ENCODE peak calls at places on chromosomes 11 and 22, in six cellular contexts. M is osteocyte, E is pancreas, S is GM06990, F is fibroblast of pulmonary artery, G is lower leg skin. C is an unnamed sample.

GRCh38 chr11:123740787-123741158 is 687 bp downstream of the ZNF202 start:
- DNase-seq in S (no peak), M (no peak), E (no peak), F (peak), G (no peak), C (no peak)

GRCh38 chr22:32590556-32590955 is 115.9 kb downstream of the FBXO7 start:
- DNase-seq in M (no peak), F (peak), E (no peak), G (no peak), S (no peak), C (no peak)

GRCh38 chr11:70142171-70142875 is 60.8 kb upstream of the FADD start:
- DNase-seq in S (no peak), M (no peak), G (no peak), E (peak), F (no peak), C (peak)

GRCh38 chr22:49545606-49546005 is 282.1 kb downstream of the BRD1 start:
- DNase-seq in M (no peak), G (peak), S (no peak), F (no peak), E (peak), C (no peak)

GRCh38 chr11:65625628-65626342 is 10.2 kb downstream of the PCNX3 start:
- DNase-seq in M (no peak), G (no peak), E (peak), S (no peak), F (peak), C (no peak)

GRCh38 chr11:106420048-106420665 is 342.7 kb downstream of the AASDHPPT start:
- DNase-seq in S (no peak), E (no peak), M (no peak), F (peak), G (no peak), C (no peak)

GRCh38 chr11:74466916-74467885 is at the start of gene KCNE3:
- DNase-seq in S (no peak), M (no peak), F (peak), E (peak), G (peak), C (no peak)

GRCh38 chr11:61482513-61482912 is 26.0 kb upstream of the LRRC10B start:
- DNase-seq in E (no peak), G (no peak), F (no peak), S (no peak), M (no peak), C (no peak)

GRCh38 chr22:23064381-23065068 is 5.8 kb upstream of the GNAZ start:
- DNase-seq in G (peak), S (no peak), E (peak), M (peak), F (no peak), C (peak)

GRCh38 chr11:133907841-133908241 is 48.9 kb downstream of the IGSF9B start:
- DNase-seq in F (no peak), E (no peak), M (no peak), G (no peak), S (no peak), C (no peak)

GRCh38 chr11:1060885-1061616 is 13.6 kb upstream of the MUC2 start:
- DNase-seq in G (no peak), F (peak), S (no peak), E (no peak), M (no peak), C (peak)

GRCh38 chr22:43110444-43110926 is at the start of gene BIK:
- DNase-seq in G (no peak), S (peak), M (no peak), F (peak), E (peak), C (peak)

GRCh38 chr22:31857247-31857646 is 87.1 kb upstream of the YWHAH start:
- DNase-seq in G (no peak), S (no peak), E (no peak), F (no peak), M (no peak), C (no peak)

GRCh38 chr22:25482091-25482760 is 82.2 kb upstream of the GRK3 start:
- DNase-seq in F (no peak), M (no peak), S (no peak), G (no peak), E (no peak), C (no peak)

GRCh38 chr11:3126207-3126865 is 38.8 kb downstream of the OSBPL5 start:
- DNase-seq in E (peak), F (no peak), M (no peak), G (peak), S (no peak), C (peak)

GRCh38 chr11:78809931-78810481 is 235.3 kb upstream of the NARS2 start:
- DNase-seq in F (no peak), E (no peak), S (no peak), M (no peak), G (no peak), C (no peak)

GRCh38 chr22:49664371-49664881 is 163.2 kb downstream of the BRD1 start:
- DNase-seq in M (no peak), G (peak), E (no peak), S (no peak), F (no peak), C (peak)

GRCh38 chr11:129266536-129266935 is 74.4 kb upstream of the ARHGAP32 start:
- DNase-seq in F (no peak), M (no peak), E (no peak), S (no peak), G (no peak), C (no peak)

GRCh38 chr22:25064894-25065560 is 112.5 kb downstream of the KIAA1671 start:
- DNase-seq in E (no peak), F (peak), M (no peak), G (no peak), S (no peak), C (no peak)

GRCh38 chr11:9962722-9963121 is 298.8 kb downstream of the SWAP70 start:
- DNase-seq in F (no peak), E (no peak), G (no peak), S (peak), M (no peak), C (no peak)

GRCh38 chr11:69486773-69487266 is 5.4 kb downstream of the LINC01488 start:
- DNase-seq in F (no peak), M (no peak), G (no peak), E (peak), S (no peak), C (no peak)

GRCh38 chr11:58900479-58901420 is 38.5 kb upstream of the GLYATL1 start:
- DNase-seq in F (peak), G (peak), E (peak), M (no peak), S (peak), C (peak)

GRCh38 chr11:105168457-105168856 is 28.9 kb upstream of the CARD18 start:
- DNase-seq in G (no peak), M (no peak), E (no peak), S (no peak), F (peak), C (no peak)

GRCh38 chr11:26227311-26227710 is 104.6 kb upstream of the ANO3 start:
- DNase-seq in S (no peak), G (no peak), M (no peak), F (peak), E (no peak), C (no peak)

GRCh38 chr22:24706050-24706449 is 68.5 kb downstream of the PIWIL3 start:
- DNase-seq in S (no peak), E (no peak), M (no peak), G (no peak), F (peak), C (no peak)

GRCh38 chr11:102680945-102681344 is 24.6 kb downstream of the MMP27 start:
- DNase-seq in F (peak), G (no peak), E (no peak), S (no peak), M (no peak), C (no peak)

GRCh38 chr11:7471071-7471470 is 14.2 kb upstream of the OLFML1 start:
- DNase-seq in S (no peak), E (no peak), G (no peak), M (no peak), F (no peak), C (no peak)

GRCh38 chr11:59197990-59198389 is 14.7 kb downstream of the MPEG1 start:
- DNase-seq in M (no peak), F (peak), E (peak), G (no peak), S (no peak), C (no peak)

GRCh38 chr11:828501-829115 is 889 bp downstream of the CRACR2B start:
- DNase-seq in F (no peak), E (peak), G (no peak), M (no peak), S (no peak), C (no peak)

GRCh38 chr11:66676279-66676919 is 1.3 kb downstream of the RBM4B start:
- DNase-seq in E (no peak), S (no peak), G (no peak), M (no peak), F (no peak), C (no peak)

GRCh38 chr11:18650859-18651557 is 16.9 kb upstream of the SPTY2D1 start:
- DNase-seq in F (peak), S (peak), E (no peak), M (no peak), G (peak), C (no peak)
- TF ChIP-seq CTCF in F (peak), S (peak), E (peak), M (peak), G (no peak), C (no peak)

GRCh38 chr11:120660024-120660565 is 148.5 kb downstream of the GRIK4 start:
- DNase-seq in M (no peak), S (peak), F (peak), E (no peak), G (no peak), C (no peak)
- TF ChIP-seq CTCF in M (peak), S (peak), F (peak), E (no peak), G (no peak), C (no peak)

GRCh38 chr22:21727159-21727558 is 8.4 kb downstream of the YPEL1 start:
- DNase-seq in E (no peak), F (no peak), G (no peak), S (no peak), M (no peak), C (no peak)

GRCh38 chr22:21725956-21726649 is 9.5 kb downstream of the YPEL1 start:
- DNase-seq in G (no peak), F (no peak), E (peak), M (no peak), S (no peak), C (no peak)

GRCh38 chr22:21728270-21728669 is 7.3 kb downstream of the YPEL1 start:
- DNase-seq in F (no peak), M (no peak), G (no peak), E (no peak), S (no peak), C (no peak)

GRCh38 chr22:21727768-21728167 is 7.8 kb downstream of the YPEL1 start:
- DNase-seq in E (peak), G (no peak), S (no peak), F (no peak), M (no peak), C (no peak)

DNA sequence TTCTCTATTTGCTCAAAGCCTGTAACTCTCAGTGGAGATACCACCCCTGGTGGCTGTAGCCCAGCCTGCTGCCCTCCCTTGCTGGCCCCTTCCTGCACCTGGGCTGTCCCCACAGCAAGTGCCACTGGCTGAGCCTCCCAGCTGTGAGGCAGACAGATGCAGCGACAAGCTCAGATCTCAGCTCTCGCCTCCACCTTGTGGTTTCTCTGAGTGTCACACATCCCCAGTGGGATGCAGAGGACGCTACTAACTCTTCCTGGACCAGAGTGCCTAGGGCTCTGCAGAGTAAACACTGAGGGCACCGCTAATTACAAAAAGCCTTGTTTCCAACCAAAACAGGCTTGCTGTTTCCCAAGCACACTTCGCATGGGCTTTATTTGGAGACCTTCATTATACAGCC is 8.9 kb downstream of the YPEL1 start:
- DNase-seq in M (no peak), E (peak), F (peak), S (no peak), G (no peak), C (no peak)
- TF ChIP-seq CTCF in M (peak), E (no peak), F (peak), S (peak), G (no peak), C (no peak)

GRCh38 chr11:68121067-68121899 is at the start of gene CHKA:
- DNase-seq in E (peak), G (peak), M (peak), S (peak), F (peak), C (peak)
- TF ChIP-seq CTCF in E (no peak), G (no peak), M (no peak), S (no peak), F (no peak), C (no peak)

GRCh38 chr22:30635273-30636225 is at the start of gene SLC35E4:
- DNase-seq in E (peak), G (peak), S (peak), F (peak), M (peak), C (peak)
- TF ChIP-seq CTCF in E (no peak), G (no peak), S (no peak), F (peak), M (peak), C (peak)

GRCh38 chr11:111512296-111513239 is at the start of gene BTG4:
- DNase-seq in E (peak), M (no peak), S (no peak), F (no peak), G (no peak), C (no peak)
- TF ChIP-seq CTCF in E (no peak), M (peak), S (no peak), F (no peak), G (no peak), C (no peak)

DNA sequence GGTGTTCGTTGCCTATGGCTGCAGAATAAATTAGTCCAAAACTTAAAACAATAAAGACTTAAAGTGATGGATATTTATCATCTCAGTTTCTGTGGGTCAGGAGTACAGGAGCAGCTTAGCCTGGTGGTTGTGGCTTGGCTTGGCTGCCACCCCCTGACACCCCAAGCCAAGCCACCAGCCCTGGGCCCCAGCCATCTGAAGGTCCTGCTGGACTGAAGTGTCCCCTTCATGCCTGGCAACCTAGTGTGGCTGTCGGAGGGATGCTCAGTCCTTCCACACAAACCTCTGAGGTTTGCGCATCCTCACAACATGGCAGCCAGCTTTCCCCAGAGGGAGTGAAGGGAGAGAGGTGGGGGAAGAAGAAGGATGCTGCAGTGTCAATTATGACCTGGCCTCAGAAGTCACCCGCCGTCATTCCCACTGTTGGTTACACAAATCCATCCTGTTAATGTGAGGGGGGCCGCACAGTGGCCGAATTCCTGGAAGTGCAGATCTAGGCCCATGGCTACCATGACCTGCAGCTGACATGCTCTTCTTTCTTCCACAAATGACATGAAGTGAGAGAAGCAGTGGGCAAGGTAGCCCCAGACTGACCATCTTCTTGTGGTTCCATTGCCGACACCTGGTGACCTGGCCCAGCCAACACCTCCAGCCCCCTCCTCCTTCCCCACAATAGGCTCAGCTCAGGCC is 31.1 kb downstream of the IGF2 start:
- DNase-seq in E (no peak), S (no peak), G (no peak), F (no peak), M (no peak), C (no peak)
- TF ChIP-seq CTCF in E (no peak), S (no peak), G (no peak), F (no peak), M (no peak), C (no peak)

GRCh38 chr11:115153731-115154354 is 350.4 kb downstream of the CADM1 start:
- DNase-seq in F (no peak), G (no peak), M (no peak), S (no peak), E (no peak), C (no peak)
- TF ChIP-seq CTCF in F (no peak), G (no peak), M (no peak), S (no peak), E (no peak), C (no peak)